ENCODE peak calls at places on chromosomes 12 and 14, in four cellular contexts. U, S, N and K are unnamed samples.

GRCh38 chr12:17060260-17060659 is 454.3 kb upstream of the LMO3 start:
- DNase-seq in N (no peak), U (no peak), S (no peak), K (no peak)

GRCh38 chr14:104863131-104863862 is 1.8 kb upstream of the CEP170B start:
- DNase-seq in U (no peak), N (no peak), S (no peak), K (no peak)

GRCh38 chr12:20646239-20646827 is 48.8 kb upstream of the SLCO1C1 start:
- DNase-seq in S (no peak), U (no peak), N (no peak), K (no peak)

GRCh38 chr12:95790912-95791849 is 617 bp upstream of the NTN4 start:
- DNase-seq in U (no peak), N (no peak), S (no peak), K (peak)

GRCh38 chr12:72476301-72476700 is 204.1 kb downstream of the TRHDE start:
- DNase-seq in S (no peak), N (no peak), U (no peak), K (no peak)

GRCh38 chr12:53652366-53652765 is 23.5 kb downstream of the ATP5MC2 start:
- DNase-seq in U (no peak), S (no peak), N (no peak), K (no peak)

GRCh38 chr12:53299101-53299453 is 418 bp upstream of the MYG1 start:
- DNase-seq in U (no peak), S (peak), N (no peak), K (no peak)

GRCh38 chr12:13164859-13165577 is 31.5 kb upstream of the EMP1 start:
- DNase-seq in N (no peak), S (no peak), U (no peak), K (no peak)

GRCh38 chr12:106062693-106063092 is 76.1 kb downstream of the NUAK1 start:
- DNase-seq in S (no peak), U (no peak), N (no peak), K (no peak)

GRCh38 chr14:68631058-68631690 is 161.7 kb downstream of the ZFP36L1 start:
- DNase-seq in N (no peak), S (no peak), U (no peak), K (no peak)

GRCh38 chr12:4082809-4083447 is 190.6 kb upstream of the CCND2 start:
- DNase-seq in S (no peak), N (no peak), U (no peak), K (no peak)

GRCh38 chr12:113467154-113467513 is 4.5 kb downstream of the LHX5 start:
- DNase-seq in S (no peak), N (no peak), U (peak), K (peak)

GRCh38 chr12:2264622-2265306 is 212.0 kb downstream of the CACNA1C start:
- DNase-seq in N (no peak), U (no peak), S (no peak), K (no peak)

GRCh38 chr14:67426983-67427601 is 15.1 kb upstream of the PLEK2 start:
- DNase-seq in S (no peak), N (no peak), U (peak), K (peak)

DNA sequence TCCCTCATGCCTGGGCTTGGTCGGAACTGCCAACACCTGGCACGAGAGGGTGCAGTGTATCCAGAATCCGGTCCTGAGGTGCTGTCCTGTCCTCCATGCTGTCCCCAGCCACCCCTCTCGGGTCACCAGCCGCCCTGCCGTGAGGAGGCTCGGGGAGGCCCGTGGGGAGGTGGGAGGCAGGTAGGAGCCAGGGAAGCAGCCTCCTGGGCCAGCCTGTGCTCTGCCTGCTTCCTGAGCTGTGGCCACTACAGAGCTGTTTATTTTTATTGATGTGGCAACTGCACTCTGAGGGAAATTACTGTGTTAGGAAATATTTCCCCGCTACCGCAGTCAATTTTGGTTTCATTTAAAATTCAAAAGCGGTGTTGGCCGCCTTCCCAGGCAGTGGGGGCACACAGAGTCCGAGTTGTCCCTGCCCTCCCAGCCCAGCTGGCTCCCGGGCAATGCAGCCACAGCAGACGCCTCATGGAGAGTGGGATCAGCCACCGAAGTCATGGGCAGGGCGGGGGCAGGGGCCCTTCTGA is 18.3 kb downstream of the NOC4L start:
- DNase-seq in U (no peak), N (no peak), S (no peak), K (no peak)
- TF ChIP-seq SPI1 in U (no peak), N (no peak), S (no peak), K (no peak)

GRCh38 chr14:74669846-74670245 is 43.0 kb downstream of the AREL1 start:
- DNase-seq in N (no peak), S (no peak), U (no peak), K (no peak)

GRCh38 chr14:74671789-74672188 is 41.1 kb downstream of the AREL1 start:
- DNase-seq in N (no peak), S (no peak), U (no peak), K (no peak)

GRCh38 chr14:74673768-74674167 is 39.1 kb downstream of the AREL1 start:
- DNase-seq in S (no peak), U (no peak), N (no peak), K (no peak)

GRCh38 chr14:74667758-74668157 is 45.1 kb downstream of the AREL1 start:
- DNase-seq in S (no peak), N (no peak), U (no peak), K (no peak)

DNA sequence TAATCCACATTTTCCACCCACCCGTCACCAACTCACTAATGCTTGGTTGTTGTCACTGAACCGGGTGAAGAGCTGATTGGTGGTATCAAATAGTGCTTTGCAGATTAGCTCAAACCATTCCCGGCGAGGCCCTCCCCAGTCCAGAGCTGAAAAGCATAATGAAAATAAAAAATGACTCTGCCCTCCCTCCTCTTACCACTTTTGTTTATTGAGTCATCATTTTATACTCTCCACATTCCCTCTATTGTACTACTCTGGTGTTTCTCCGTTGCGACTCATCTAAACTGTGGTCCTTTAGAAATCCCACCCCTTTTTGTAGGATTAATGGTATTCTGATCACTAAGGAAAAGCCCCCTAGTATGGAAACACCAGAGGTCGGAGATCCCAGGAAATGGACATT is 42.2 kb downstream of the AREL1 start:
- DNase-seq in N (no peak), S (no peak), U (no peak), K (no peak)
- TF ChIP-seq SPI1 in N (no peak), S (no peak), U (no peak), K (no peak)

GRCh38 chr12:28127455-28127854 is 62.8 kb upstream of the CCDC91 start:
- DNase-seq in S (no peak), U (no peak), N (no peak), K (no peak)
- TF ChIP-seq SPI1 in S (no peak), U (no peak), N (no peak), K (no peak)

DNA sequence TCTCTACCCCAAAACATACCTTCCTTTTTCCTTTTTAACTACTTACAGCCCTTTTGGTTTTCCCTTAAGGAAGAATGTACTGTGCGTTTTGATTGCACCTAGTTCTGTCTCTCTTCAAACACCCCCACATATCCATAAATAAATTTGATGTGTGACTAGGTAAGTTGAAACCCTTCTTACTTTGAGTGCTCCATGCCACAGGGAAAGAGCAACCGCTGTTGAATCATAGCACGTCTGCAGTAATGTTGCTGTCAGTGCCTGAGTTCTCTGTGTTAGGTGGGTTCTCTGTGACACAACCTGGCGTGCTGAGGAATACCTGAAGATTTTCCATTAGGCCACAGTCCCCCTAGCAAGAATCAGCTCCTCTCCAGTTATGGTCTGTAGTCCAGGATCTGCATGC is 102.1 kb downstream of the FIGNL2 start:
- DNase-seq in U (no peak), S (no peak), N (no peak), K (no peak)
- TF ChIP-seq SPI1 in U (no peak), S (no peak), N (no peak), K (no peak)

DNA sequence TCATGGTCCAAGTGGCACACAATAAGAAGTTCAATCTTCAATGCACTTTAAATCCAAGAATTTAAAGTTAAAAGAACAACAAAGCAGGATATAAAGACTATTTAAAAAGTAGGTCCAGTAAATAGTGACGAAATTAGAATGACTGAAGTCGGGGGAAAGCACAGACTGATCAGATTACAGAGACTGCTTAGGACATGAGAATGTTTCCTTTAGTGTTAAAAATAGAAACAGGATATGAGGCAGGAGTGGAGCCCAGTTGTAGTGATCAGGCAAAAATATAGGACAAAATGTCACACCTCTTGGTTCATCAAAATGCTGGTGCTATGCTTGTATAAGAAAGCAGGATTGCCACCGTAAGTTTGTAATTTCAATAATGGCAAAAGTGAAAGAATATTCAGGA is 52.2 kb upstream of the CD163 start:
- DNase-seq in S (no peak), U (no peak), N (no peak), K (no peak)
- TF ChIP-seq SPI1 in S (no peak), U (no peak), N (no peak), K (no peak)

GRCh38 chr14:35331605-35332516 is 39.7 kb downstream of the PSMA6 start:
- DNase-seq in N (no peak), U (peak), S (no peak), K (no peak)
- TF ChIP-seq SPI1 in N (no peak), U (no peak), S (no peak), K (no peak)

GRCh38 chr12:39239484-39240143 is 203.3 kb downstream of the KIF21A start:
- DNase-seq in U (no peak), N (no peak), S (no peak), K (no peak)

GRCh38 chr12:39235990-39236767 is 206.7 kb downstream of the KIF21A start:
- DNase-seq in N (no peak), U (no peak), S (no peak), K (no peak)

GRCh38 chr12:39240573-39240972 is 202.3 kb downstream of the KIF21A start:
- DNase-seq in N (no peak), S (no peak), U (no peak), K (no peak)

GRCh38 chr12:39240144-39240486 is 202.8 kb downstream of the KIF21A start:
- DNase-seq in N (no peak), U (no peak), S (no peak), K (no peak)

DNA sequence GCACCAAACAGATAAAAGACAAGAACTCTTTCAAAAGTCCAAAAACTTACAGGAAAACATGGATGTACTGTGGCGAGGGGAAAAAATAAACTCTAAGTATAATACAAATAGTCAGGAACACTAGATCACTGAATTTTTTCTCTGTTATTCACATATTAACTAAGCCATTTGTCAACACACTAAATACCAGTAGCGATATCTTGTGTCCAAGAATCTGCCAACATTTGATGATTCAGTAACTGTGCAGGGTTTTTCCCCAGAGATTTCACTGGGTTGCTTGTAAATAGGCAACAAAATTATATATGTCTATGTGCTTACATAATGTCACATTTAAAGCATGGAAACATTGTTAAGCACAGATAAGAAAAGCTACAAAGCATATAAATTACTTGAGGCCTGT is 205.9 kb downstream of the KIF21A start:
- DNase-seq in S (no peak), N (no peak), U (no peak), K (no peak)
- TF ChIP-seq SPI1 in S (no peak), N (no peak), U (no peak), K (no peak)

DNA sequence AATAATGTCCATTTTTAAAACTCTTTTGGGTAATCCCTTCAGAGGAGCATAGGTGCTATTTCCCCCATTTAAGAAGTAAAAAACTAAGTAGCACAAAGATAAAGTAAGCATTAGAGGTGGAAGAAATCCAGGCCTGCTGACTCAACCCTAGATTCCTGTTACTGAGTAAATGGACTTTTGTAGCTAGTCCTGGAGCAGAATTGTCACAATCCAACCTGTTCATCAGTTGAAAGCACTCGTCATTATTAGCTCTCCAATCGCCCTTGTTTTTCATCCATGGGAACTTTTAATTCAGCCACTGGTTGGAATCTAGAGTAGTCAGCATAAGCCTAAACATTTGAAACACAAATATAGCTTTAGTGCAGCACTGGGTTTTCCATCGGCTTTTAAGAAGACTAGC is 139.5 kb upstream of the AMIGO2 start:
- DNase-seq in S (no peak), U (no peak), N (no peak), K (no peak)
- TF ChIP-seq SPI1 in S (no peak), U (no peak), N (no peak), K (no peak)

GRCh38 chr14:102418169-102418852 is 55.6 kb downstream of the TECPR2 start:
- DNase-seq in S (no peak), N (no peak), U (no peak), K (no peak)
- TF ChIP-seq SPI1 in S (no peak), N (no peak), U (no peak), K (no peak)